ENCODE peak calls at places on chromosomes 13 and 19, in six cellular contexts. E is sigmoid colon, F is NCI-H2171, H is tibial nerve, S is esophagus squamous epithelium, P is GM03348. O is an unnamed sample.

GRCh38 chr19:18306209-18306902 is 16.5 kb downstream of the LSM4 start:
- DNase-seq in E (no peak), F (no peak), H (no peak), S (no peak), P (no peak), O (no peak)

GRCh38 chr19:47598407-47599349 is 10.3 kb upstream of the BICRA start:
- DNase-seq in E (peak), F (no peak), H (no peak), S (no peak), P (peak), O (no peak)

GRCh38 chr19:58117841-58118575 is 20.0 kb upstream of the ZSCAN18 start:
- DNase-seq in E (no peak), F (no peak), H (no peak), S (no peak), P (no peak), O (no peak)

GRCh38 chr13:93108111-93108581 is 118.5 kb upstream of the GPC6 start:
- DNase-seq in E (no peak), F (no peak), H (no peak), S (no peak), P (no peak), O (no peak)

GRCh38 chr19:37251308-37252229 is 33.6 kb downstream of the ZNF383 start:
- DNase-seq in E (peak), F (peak), H (no peak), S (no peak), P (peak), O (no peak)

GRCh38 chr13:106122234-106122633 is 413.2 kb downstream of the EFNB2 start:
- DNase-seq in E (no peak), F (no peak), H (no peak), S (no peak), P (no peak), O (no peak)

GRCh38 chr13:98466634-98467236 is 110.2 kb downstream of the STK24 start:
- DNase-seq in E (peak), F (no peak), H (no peak), S (no peak), P (peak), O (no peak)

GRCh38 chr19:14410054-14410774 is 8.9 kb downstream of the DDX39A start:
- DNase-seq in E (no peak), F (no peak), H (no peak), S (no peak), P (no peak), O (no peak)

GRCh38 chr19:38932425-38933179 is 1.9 kb downstream of the MRPS12 start:
- DNase-seq in E (no peak), F (no peak), H (no peak), S (no peak), P (peak), O (no peak)

GRCh38 chr13:59746291-59746962 is 417.3 kb downstream of the DIAPH3 start:
- DNase-seq in E (no peak), F (no peak), H (no peak), S (no peak), P (peak), O (no peak)

GRCh38 chr13:40096357-40096911 is 441.0 kb downstream of the COG6 start:
- DNase-seq in E (no peak), F (no peak), H (no peak), S (no peak), P (no peak), O (peak)

GRCh38 chr13:58994077-58994476 is 1169.7 kb downstream of the DIAPH3 start:
- DNase-seq in E (no peak), F (no peak), H (no peak), S (no peak), P (no peak), O (no peak)

GRCh38 chr19:47723573-47723923 is 10.3 kb downstream of the EHD2 start:
- DNase-seq in E (peak), F (peak), H (no peak), S (no peak), P (no peak), O (no peak)

GRCh38 chr13:31967155-31967554 is 64.4 kb upstream of the FRY start:
- DNase-seq in E (no peak), F (no peak), H (no peak), S (no peak), P (no peak), O (no peak)

GRCh38 chr19:42420055-42420544 is 7.1 kb downstream of the LIPE start:
- DNase-seq in E (peak), F (peak), H (no peak), S (no peak), P (peak), O (peak)

GRCh38 chr19:15251010-15251748 is 18.9 kb upstream of the EPHX3 start:
- DNase-seq in E (no peak), F (no peak), H (no peak), S (no peak), P (peak), O (no peak)

GRCh38 chr13:19634129-19634740 is 776 bp downstream of the MPHOSPH8 start:
- DNase-seq in E (peak), F (no peak), H (no peak), S (no peak), P (peak), O (peak)

GRCh38 chr13:28729541-28729940 is 10.8 kb upstream of the SLC46A3 start:
- DNase-seq in E (no peak), F (no peak), H (no peak), S (no peak), P (no peak), O (no peak)

GRCh38 chr19:45124021-45124420 is 31.0 kb downstream of the PPP1R37 start:
- DNase-seq in E (no peak), F (no peak), H (no peak), S (no peak), P (no peak), O (no peak)

GRCh38 chr13:26934096-26934495 is 173.5 kb upstream of the GPR12 start:
- DNase-seq in E (no peak), F (no peak), H (no peak), S (no peak), P (no peak), O (no peak)

GRCh38 chr13:91280806-91281205 is 66.7 kb upstream of the MIR17HG start:
- DNase-seq in E (no peak), F (no peak), H (no peak), S (no peak), P (no peak), O (no peak)

GRCh38 chr19:3094638-3095374 is 644 bp downstream of the GNA11 start:
- DNase-seq in E (no peak), F (no peak), H (no peak), S (no peak), P (no peak), O (no peak)

GRCh38 chr13:106846571-106846970 is 278.6 kb upstream of the ARGLU1 start:
- DNase-seq in E (no peak), F (no peak), H (no peak), S (no peak), P (no peak), O (no peak)

GRCh38 chr19:7679017-7679720 is 1.5 kb upstream of the TRAPPC5 start:
- DNase-seq in E (no peak), F (peak), H (no peak), S (no peak), P (no peak), O (peak)

GRCh38 chr19:4976412-4977298 is 7.7 kb downstream of the KDM4B start:
- DNase-seq in E (peak), F (no peak), H (peak), S (peak), P (peak), O (no peak)

O was measured in activated gamma-delta T cell treated with anti-CD3 and anti-CD28 coated beads, Interleukin-2, amount 50 U/mL, for 16 hours.